ENCODE peak calls at places on chromosome 20, in four cellular contexts. P is COR-L47; R is amygdala; W is CD8-positive, alpha-beta T cell. C is an unnamed sample.

GRCh38 chr20:63740070-63740500 is 509 bp downstream of the SLC2A4RG start:
- DNase-seq in P (no peak), R (no peak), W (peak; percentile 51), C (no peak)

GRCh38 chr20:41853803-41854202 is 235.6 kb upstream of the CHD6 start:
- DNase-seq in P (no peak), R (no peak), W (no peak), C (no peak)

GRCh38 chr20:57188056-57188455 is 78.4 kb downstream of the BMP7 start:
- DNase-seq in P (no peak), R (no peak), W (no peak), C (no peak)

GRCh38 chr20:23371496-23371895 is 9.5 kb downstream of the GZF1 start:
- DNase-seq in P (no peak), R (no peak), W (no peak), C (no peak)

GRCh38 chr20:44402391-44403193 is 47.1 kb downstream of the HNF4A start:
- DNase-seq in P (no peak), R (no peak), W (no peak), C (no peak)

GRCh38 chr20:61951695-61952533 is 113.8 kb downstream of the TAF4 start:
- DNase-seq in P (no peak), R (no peak), W (no peak), C (no peak)

GRCh38 chr20:58471835-58472164 is 43.4 kb downstream of the APCDD1L start:
- DNase-seq in P (no peak), R (no peak), W (no peak), C (no peak)

GRCh38 chr20:45993197-45993951 is 15.3 kb upstream of the MMP9 start:
- DNase-seq in P (no peak), R (no peak), W (no peak), C (no peak)

C was measured in retinal pigment epithelial cell.